ENCODE peak calls at places on chromosomes 5 and 9, in five cellular contexts. One of them, this sample, is unnamed.

GRCh38 chr9:116391306-116391900 is 237.8 kb downstream of the PAPPA start:
- DNase-seq in H9: no peak
- DNase-seq in AG08395: peak; percentile 82
- DNase-seq in astrocyte of the cerebellum: peak; percentile 81
- DNase-seq in CD4-positive, alpha-beta memory T cell: no peak
- DNase-seq in this sample: no peak

GRCh38 chr9:32783168-32783891 is at the start of gene TMEM215:
- DNase-seq in AG08395: no peak
- DNase-seq in CD4-positive, alpha-beta memory T cell: no peak
- DNase-seq in astrocyte of the cerebellum: no peak
- DNase-seq in H9: peak; percentile 78
- DNase-seq in this sample: no peak

GRCh38 chr5:33890633-33891032 is 1.2 kb downstream of the ADAMTS12 start:
- DNase-seq in CD4-positive, alpha-beta memory T cell: no peak
- DNase-seq in astrocyte of the cerebellum: no peak
- DNase-seq in AG08395: peak; percentile 10
- DNase-seq in H9: peak; percentile 44
- DNase-seq in this sample: no peak

GRCh38 chr5:31962321-31962720 is 211.8 kb downstream of the GOLPH3 start:
- DNase-seq in astrocyte of the cerebellum: no peak
- DNase-seq in CD4-positive, alpha-beta memory T cell: no peak
- DNase-seq in H9: no peak
- DNase-seq in AG08395: no peak
- DNase-seq in this sample: no peak

GRCh38 chr5:177982072-177982727 is 13.8 kb downstream of the PROP1 start:
- DNase-seq in CD4-positive, alpha-beta memory T cell: peak; percentile 5
- DNase-seq in AG08395: no peak
- DNase-seq in astrocyte of the cerebellum: no peak
- DNase-seq in H9: peak; percentile 87
- DNase-seq in this sample: no peak

GRCh38 chr5:113038714-113039113 is 62.1 kb downstream of the DCP2 start:
- DNase-seq in astrocyte of the cerebellum: no peak
- DNase-seq in CD4-positive, alpha-beta memory T cell: no peak
- DNase-seq in H9: no peak
- DNase-seq in AG08395: peak; percentile 47
- DNase-seq in this sample: no peak

GRCh38 chr5:178487911-178488310 is 102.3 kb downstream of the COL23A1 start:
- DNase-seq in astrocyte of the cerebellum: no peak
- DNase-seq in H9: no peak
- DNase-seq in AG08395: no peak
- DNase-seq in CD4-positive, alpha-beta memory T cell: no peak
- DNase-seq in this sample: no peak

GRCh38 chr9:137825324-137825991 is 52.1 kb upstream of the CACNA1B start:
- DNase-seq in AG08395: no peak
- DNase-seq in H9: no peak
- DNase-seq in astrocyte of the cerebellum: no peak
- DNase-seq in CD4-positive, alpha-beta memory T cell: no peak
- DNase-seq in this sample: no peak

GRCh38 chr9:71725590-71726338 is 42.5 kb downstream of the CEMIP2 start:
- DNase-seq in CD4-positive, alpha-beta memory T cell: no peak
- DNase-seq in H9: no peak
- DNase-seq in AG08395: peak; percentile 41
- DNase-seq in astrocyte of the cerebellum: no peak
- DNase-seq in this sample: no peak

GRCh38 chr5:79806741-79807140 is 117.1 kb downstream of the CMYA5 start:
- DNase-seq in astrocyte of the cerebellum: no peak
- DNase-seq in AG08395: peak; percentile 25
- DNase-seq in CD4-positive, alpha-beta memory T cell: no peak
- DNase-seq in H9: no peak
- DNase-seq in this sample: peak; percentile 37

This sample was measured in head of caudate nucleus.